ENCODE peak calls at places on chromosomes 5 and 9, in four cellular contexts. One of them, this sample, is unnamed.
A peak's percentile ranks its signal among the peaks of the same experiment; 100 is the strongest.

GRCh38 chr5:107546084-107546483 is 124.7 kb downstream of the EFNA5 start:
- DNase-seq in upper lobe of right lung: no peak
- DNase-seq in T-helper 1 cell: no peak
- DNase-seq in mesendoderm: no peak
- DNase-seq in this sample: no peak

GRCh38 chr5:36240779-36241635 is 718 bp downstream of the NADK2 start:
- DNase-seq in upper lobe of right lung: peak; percentile 80
- DNase-seq in T-helper 1 cell: peak; percentile 33
- DNase-seq in mesendoderm: peak; percentile 84
- DNase-seq in this sample: peak; percentile 29

GRCh38 chr9:17005085-17005484 is 129.8 kb upstream of the CNTLN start:
- DNase-seq in upper lobe of right lung: no peak
- DNase-seq in T-helper 1 cell: no peak
- DNase-seq in mesendoderm: peak; percentile 65
- DNase-seq in this sample: no peak

GRCh38 chr9:123997665-123998277 is 13.8 kb upstream of the LHX2 start:
- DNase-seq in upper lobe of right lung: peak; percentile 84
- DNase-seq in T-helper 1 cell: no peak
- DNase-seq in mesendoderm: peak; percentile 16
- DNase-seq in this sample: no peak

GRCh38 chr9:93427655-93428379 is 23.7 kb upstream of the FAM120A start:
- DNase-seq in upper lobe of right lung: no peak
- DNase-seq in T-helper 1 cell: no peak
- DNase-seq in mesendoderm: peak; percentile 49
- DNase-seq in this sample: no peak

GRCh38 chr9:7093040-7093439 is 335.3 kb downstream of the KDM4C start:
- DNase-seq in upper lobe of right lung: no peak
- DNase-seq in T-helper 1 cell: no peak
- DNase-seq in mesendoderm: no peak
- DNase-seq in this sample: no peak

GRCh38 chr5:147782053-147783028 is at the start of gene JAKMIP2:
- DNase-seq in upper lobe of right lung: peak; percentile 80
- DNase-seq in T-helper 1 cell: peak; percentile 66
- DNase-seq in mesendoderm: peak; percentile 100
- DNase-seq in this sample: no peak

GRCh38 chr5:174344335-174344734 is 298.8 kb downstream of the NSG2 start:
- DNase-seq in upper lobe of right lung: no peak
- DNase-seq in T-helper 1 cell: no peak
- DNase-seq in mesendoderm: peak; percentile 52
- DNase-seq in this sample: no peak

GRCh38 chr9:3824589-3824988 is 298.8 kb upstream of the RFX3 start:
- DNase-seq in upper lobe of right lung: no peak
- DNase-seq in T-helper 1 cell: no peak
- DNase-seq in mesendoderm: no peak
- DNase-seq in this sample: no peak

GRCh38 chr9:110828148-110828730 is 159.6 kb downstream of the MUSK start:
- DNase-seq in upper lobe of right lung: no peak
- DNase-seq in T-helper 1 cell: no peak
- DNase-seq in mesendoderm: no peak
- DNase-seq in this sample: no peak

GRCh38 chr9:92647671-92648446 is 22.1 kb downstream of the IPPK start:
- DNase-seq in upper lobe of right lung: no peak
- DNase-seq in T-helper 1 cell: no peak
- DNase-seq in mesendoderm: no peak
- DNase-seq in this sample: no peak

GRCh38 chr9:80948107-80948506 is 741.2 kb downstream of the TLE1 start:
- DNase-seq in upper lobe of right lung: no peak
- DNase-seq in T-helper 1 cell: no peak
- DNase-seq in mesendoderm: peak; percentile 22
- DNase-seq in this sample: no peak

GRCh38 chr9:114803886-114804285 is 2.0 kb downstream of the TNFSF15 start:
- DNase-seq in upper lobe of right lung: no peak
- DNase-seq in T-helper 1 cell: no peak
- DNase-seq in mesendoderm: no peak
- DNase-seq in this sample: no peak

GRCh38 chr5:67416133-67416937 is 219.7 kb upstream of the CD180 start:
- DNase-seq in upper lobe of right lung: no peak
- DNase-seq in T-helper 1 cell: peak; percentile 3
- DNase-seq in mesendoderm: peak; percentile 84
- DNase-seq in this sample: no peak

GRCh38 chr5:73135429-73136276 is 15.3 kb downstream of the TMEM171 start:
- DNase-seq in upper lobe of right lung: no peak
- DNase-seq in T-helper 1 cell: no peak
- DNase-seq in mesendoderm: peak; percentile 93
- DNase-seq in this sample: no peak

GRCh38 chr5:31280210-31280609 is 86.7 kb downstream of the CDH6 start:
- DNase-seq in upper lobe of right lung: no peak
- DNase-seq in T-helper 1 cell: no peak
- DNase-seq in mesendoderm: peak; percentile 47
- DNase-seq in this sample: no peak

GRCh38 chr5:86885011-86885410 is 267.3 kb downstream of the COX7C start:
- DNase-seq in upper lobe of right lung: no peak
- DNase-seq in T-helper 1 cell: no peak
- DNase-seq in mesendoderm: no peak
- DNase-seq in this sample: no peak

GRCh38 chr9:86754581-86754980 is 192.7 kb downstream of the GAS1 start:
- DNase-seq in upper lobe of right lung: no peak
- DNase-seq in T-helper 1 cell: no peak
- DNase-seq in mesendoderm: no peak
- DNase-seq in this sample: no peak

GRCh38 chr9:130450344-130451003 is 5.7 kb downstream of the ASS1 start:
- DNase-seq in upper lobe of right lung: no peak
- DNase-seq in T-helper 1 cell: no peak
- DNase-seq in mesendoderm: peak; percentile 59
- DNase-seq in this sample: no peak

GRCh38 chr5:67010684-67011409 is 185.8 kb downstream of the CD180 start:
- DNase-seq in upper lobe of right lung: no peak
- DNase-seq in T-helper 1 cell: no peak
- DNase-seq in mesendoderm: no peak
- DNase-seq in this sample: no peak

GRCh38 chr9:37311938-37312730 is 110.4 kb upstream of the GRHPR start:
- DNase-seq in upper lobe of right lung: no peak
- DNase-seq in T-helper 1 cell: no peak
- DNase-seq in mesendoderm: no peak
- DNase-seq in this sample: no peak

GRCh38 chr5:133362438-133362837 is 249.9 kb downstream of the FSTL4 start:
- DNase-seq in upper lobe of right lung: no peak
- DNase-seq in T-helper 1 cell: no peak
- DNase-seq in mesendoderm: no peak
- DNase-seq in this sample: no peak

This sample was measured in GM19239.